ENCODE peak calls at places on chromosomes 2 and 18, in ten cellular contexts. K, L, W, T, J, N, M, Z, R and V are unnamed samples.

GRCh38 chr18:10271481-10271880 is 183.0 kb upstream of the APCDD1 start:
- DNase-seq in N (no peak), Z (no peak), T (peak; percentile 72), R (no peak), M (no peak), W (no peak), L (no peak), J (no peak), K (no peak), V (no peak)

GRCh38 chr2:43460141-43460540 is 135.7 kb downstream of the THADA start:
- DNase-seq in M (no peak), W (no peak), Z (no peak), J (no peak), T (no peak), L (no peak), N (no peak), R (no peak), K (no peak), V (no peak)

GRCh38 chr2:240498958-240499260 is 58.9 kb downstream of the ANKMY1 start:
- DNase-seq in T (no peak), R (no peak), W (no peak), M (no peak), L (no peak), K (no peak), N (no peak), Z (no peak), J (no peak), V (no peak)

GRCh38 chr2:40284797-40285196 is 167.1 kb downstream of the SLC8A1 start:
- DNase-seq in T (peak; percentile 46), L (no peak), W (no peak), J (no peak), Z (no peak), R (no peak), N (no peak), M (no peak), K (no peak), V (no peak)

GRCh38 chr2:140891614-140892212 is 1239.1 kb downstream of the LRP1B start:
- DNase-seq in W (no peak), M (no peak), Z (no peak), K (no peak), L (no peak), T (no peak), N (no peak), R (no peak), J (no peak), V (no peak)

GRCh38 chr2:62014102-62014501 is 108.6 kb downstream of the COMMD1 start:
- DNase-seq in Z (no peak), M (no peak), J (no peak), L (no peak), W (peak; percentile 86), T (peak; percentile 51), K (peak; percentile 79), N (peak; percentile 57), R (no peak), V (no peak)

GRCh38 chr2:189298038-189298437 is 118.5 kb upstream of the COL5A2 start:
- DNase-seq in J (no peak), Z (no peak), M (no peak), R (no peak), T (peak; percentile 38), W (no peak), L (no peak), N (no peak), K (no peak), V (no peak)

GRCh38 chr2:44290271-44290670 is 15.0 kb downstream of the SLC3A1 start:
- DNase-seq in J (no peak), M (no peak), T (peak; percentile 73), R (peak; percentile 62), K (no peak), Z (no peak), N (no peak), W (no peak), L (no peak), V (peak; percentile 76)

GRCh38 chr18:3721771-3722661 is 272.0 kb downstream of the TGIF1 start:
- DNase-seq in M (no peak), N (no peak), J (no peak), Z (no peak), R (no peak), K (no peak), L (no peak), W (peak; percentile 76), T (no peak), V (no peak)

GRCh38 chr2:53559302-53559967 is 208.2 kb upstream of the CHAC2 start:
- DNase-seq in M (no peak), R (peak; percentile 52), L (no peak), T (peak; percentile 6), W (no peak), K (no peak), N (no peak), J (no peak), Z (peak; percentile 31), V (peak; percentile 62)

GRCh38 chr2:239725551-239725890 is 299.6 kb downstream of the NDUFA10 start:
- DNase-seq in N (peak; percentile 8), T (no peak), J (no peak), K (no peak), R (no peak), M (no peak), Z (no peak), L (no peak), W (no peak), V (no peak)

GRCh38 chr2:101931402-101931801 is 60.4 kb upstream of the IL1R2 start:
- DNase-seq in Z (no peak), K (no peak), L (no peak), N (no peak), M (no peak), T (no peak), W (no peak), R (no peak), J (no peak), V (no peak)